ENCODE peak calls at places on chromosomes 5 and 9, in four cellular contexts. One of them, this sample, is unnamed.

GRCh38 chr5:94702729-94703128 is 84.3 kb downstream of the SLF1 start:
- DNase-seq in A549: no peak
- DNase-seq in HepG2: no peak
- DNase-seq in K562: no peak
- DNase-seq in this sample: no peak

GRCh38 chr9:108672475-108673065 is 183.2 kb downstream of the ACTL7B start:
- DNase-seq in A549: no peak
- DNase-seq in HepG2: no peak
- DNase-seq in K562: no peak
- DNase-seq in this sample: no peak

GRCh38 chr5:120152472-120152871 is 311.6 kb upstream of the PRR16 start:
- DNase-seq in A549: no peak
- DNase-seq in HepG2: no peak
- DNase-seq in K562: no peak
- DNase-seq in this sample: no peak

GRCh38 chr5:10384483-10384882 is 31.0 kb downstream of the MARCHF6 start:
- DNase-seq in A549: no peak
- DNase-seq in HepG2: no peak
- DNase-seq in K562: no peak
- DNase-seq in this sample: no peak

GRCh38 chr5:123119334-123119986 is 30.4 kb downstream of the PRDM6 start:
- DNase-seq in A549: peak
- DNase-seq in HepG2: peak
- DNase-seq in K562: peak
- DNase-seq in this sample: peak

GRCh38 chr9:123640792-123641222 is 284.8 kb downstream of the CRB2 start:
- DNase-seq in A549: no peak
- DNase-seq in HepG2: no peak
- DNase-seq in K562: no peak
- DNase-seq in this sample: no peak

GRCh38 chr5:53480474-53481353 is at the start of gene FST:
- DNase-seq in A549: peak
- DNase-seq in HepG2: no peak
- DNase-seq in K562: peak
- DNase-seq in this sample: peak

GRCh38 chr9:115913666-115914065 is 239.9 kb upstream of the PAPPA start:
- DNase-seq in A549: no peak
- DNase-seq in HepG2: no peak
- DNase-seq in K562: no peak
- DNase-seq in this sample: no peak

GRCh38 chr5:172594867-172595466 is 46.1 kb upstream of the NEURL1B start:
- DNase-seq in A549: no peak
- DNase-seq in HepG2: no peak
- DNase-seq in K562: no peak
- DNase-seq in this sample: no peak

GRCh38 chr9:79912641-79913040 is 340.9 kb downstream of the TLE4 start:
- DNase-seq in A549: no peak
- DNase-seq in HepG2: no peak
- DNase-seq in K562: no peak
- DNase-seq in this sample: no peak

GRCh38 chr5:56814963-56815656 is at the start of gene MAP3K1:
- DNase-seq in A549: peak
- DNase-seq in HepG2: peak
- DNase-seq in K562: peak
- DNase-seq in this sample: peak

GRCh38 chr5:150227606-150228273 is 37.9 kb downstream of the SLC6A7 start:
- DNase-seq in A549: no peak
- DNase-seq in HepG2: no peak
- DNase-seq in K562: no peak
- DNase-seq in this sample: no peak

GRCh38 chr5:65198777-65199120 is 283.0 kb downstream of the ADAMTS6 start:
- DNase-seq in A549: peak
- DNase-seq in HepG2: peak
- DNase-seq in K562: no peak
- DNase-seq in this sample: no peak

GRCh38 chr5:50752800-50753199 is 86.4 kb downstream of the PARP8 start:
- DNase-seq in A549: no peak
- DNase-seq in HepG2: no peak
- DNase-seq in K562: no peak
- DNase-seq in this sample: no peak

GRCh38 chr5:76527685-76528161 is 95.5 kb downstream of the F2RL2 start:
- DNase-seq in A549: no peak
- DNase-seq in HepG2: peak
- DNase-seq in K562: no peak
- DNase-seq in this sample: no peak

GRCh38 chr5:179143446-179143845 is 83.3 kb downstream of the ZNF354C start:
- DNase-seq in A549: no peak
- DNase-seq in HepG2: peak
- DNase-seq in K562: peak
- DNase-seq in this sample: peak

GRCh38 chr5:132184588-132184987 is 43.1 kb downstream of the P4HA2 start:
- DNase-seq in A549: no peak
- DNase-seq in HepG2: peak
- DNase-seq in K562: peak
- DNase-seq in this sample: peak

GRCh38 chr5:159616967-159617366 is 286.7 kb upstream of the IL12B start:
- DNase-seq in A549: no peak
- DNase-seq in HepG2: no peak
- DNase-seq in K562: no peak
- DNase-seq in this sample: no peak

GRCh38 chr9:97579914-97580313 is 53.3 kb downstream of the TSTD2 start:
- DNase-seq in A549: no peak
- DNase-seq in HepG2: no peak
- DNase-seq in K562: no peak
- DNase-seq in this sample: no peak

GRCh38 chr9:8733096-8733954 is 933.7 kb upstream of the DMAC1 start:
- DNase-seq in A549: no peak
- DNase-seq in HepG2: no peak
- DNase-seq in K562: no peak
- DNase-seq in this sample: peak

GRCh38 chr5:80070338-80071056 is 35.3 kb downstream of the THBS4 start:
- DNase-seq in A549: no peak
- DNase-seq in HepG2: no peak
- DNase-seq in K562: no peak
- DNase-seq in this sample: no peak

GRCh38 chr9:94654165-94654894 is 15.0 kb upstream of the FBP1 start:
- DNase-seq in A549: no peak
- DNase-seq in HepG2: no peak
- DNase-seq in K562: no peak
- DNase-seq in this sample: no peak

GRCh38 chr5:130400091-130400490 is 495.8 kb downstream of the CHSY3 start:
- DNase-seq in A549: peak
- DNase-seq in HepG2: peak
- DNase-seq in K562: no peak
- DNase-seq in this sample: no peak

GRCh38 chr5:125372694-125373621 is 626.5 kb upstream of the ZNF608 start:
- DNase-seq in A549: no peak
- DNase-seq in HepG2: no peak
- DNase-seq in K562: no peak
- DNase-seq in this sample: no peak

GRCh38 chr9:129868571-129869486 is 33.6 kb downstream of the USP20 start:
- DNase-seq in A549: no peak
- DNase-seq in HepG2: no peak
- DNase-seq in K562: no peak
- DNase-seq in this sample: no peak

GRCh38 chr5:56050566-56051292 is 56.0 kb upstream of the IL6ST start:
- DNase-seq in A549: no peak
- DNase-seq in HepG2: no peak
- DNase-seq in K562: no peak
- DNase-seq in this sample: no peak

GRCh38 chr9:133188006-133188842 is 20.8 kb downstream of the OBP2B start:
- DNase-seq in A549: peak
- DNase-seq in HepG2: peak
- DNase-seq in K562: peak
- DNase-seq in this sample: peak

GRCh38 chr5:112811023-112811422 is 50.1 kb upstream of the SRP19 start:
- DNase-seq in A549: no peak
- DNase-seq in HepG2: no peak
- DNase-seq in K562: no peak
- DNase-seq in this sample: no peak

GRCh38 chr5:36690041-36690941 is 83.9 kb downstream of the SLC1A3 start:
- DNase-seq in A549: peak
- DNase-seq in HepG2: peak
- DNase-seq in K562: peak
- DNase-seq in this sample: peak

GRCh38 chr5:35990941-35991592 is at the start of gene UGT3A1:
- DNase-seq in A549: no peak
- DNase-seq in HepG2: no peak
- DNase-seq in K562: no peak
- DNase-seq in this sample: peak

GRCh38 chr5:180291234-180291940 is 496 bp downstream of the MAPK9 start:
- DNase-seq in A549: peak
- DNase-seq in HepG2: no peak
- DNase-seq in K562: peak
- DNase-seq in this sample: peak

GRCh38 chr9:137851516-137852217 is 25.9 kb upstream of the CACNA1B start:
- DNase-seq in A549: no peak
- DNase-seq in HepG2: no peak
- DNase-seq in K562: no peak
- DNase-seq in this sample: no peak

GRCh38 chr9:100730126-100730525 is 152.2 kb downstream of the CAVIN4 start:
- DNase-seq in A549: no peak
- DNase-seq in HepG2: no peak
- DNase-seq in K562: no peak
- DNase-seq in this sample: no peak

GRCh38 chr5:80246995-80247729 is 8.7 kb downstream of the SERINC5 start:
- DNase-seq in A549: peak
- DNase-seq in HepG2: peak
- DNase-seq in K562: peak
- DNase-seq in this sample: no peak

GRCh38 chr5:40599676-40600075 is 80.0 kb upstream of the PTGER4 start:
- DNase-seq in A549: no peak
- DNase-seq in HepG2: no peak
- DNase-seq in K562: no peak
- DNase-seq in this sample: no peak

GRCh38 chr5:78631931-78632330 is 16.6 kb downstream of the LHFPL2 start:
- DNase-seq in A549: no peak
- DNase-seq in HepG2: no peak
- DNase-seq in K562: no peak
- DNase-seq in this sample: no peak

GRCh38 chr9:121836382-121836885 is 185.0 kb downstream of the DAB2IP start:
- DNase-seq in A549: no peak
- DNase-seq in HepG2: no peak
- DNase-seq in K562: no peak
- DNase-seq in this sample: no peak

GRCh38 chr9:121838757-121839669 is 187.6 kb downstream of the DAB2IP start:
- DNase-seq in A549: no peak
- DNase-seq in HepG2: no peak
- DNase-seq in K562: no peak
- DNase-seq in this sample: no peak

GRCh38 chr9:121839726-121840500 is 188.5 kb downstream of the DAB2IP start:
- DNase-seq in A549: no peak
- DNase-seq in HepG2: no peak
- DNase-seq in K562: no peak
- DNase-seq in this sample: no peak

GRCh38 chr9:121835581-121836381 is 184.3 kb downstream of the DAB2IP start:
- DNase-seq in A549: no peak
- DNase-seq in HepG2: no peak
- DNase-seq in K562: no peak
- DNase-seq in this sample: no peak

GRCh38 chr9:121837113-121838010 is 185.9 kb downstream of the DAB2IP start:
- DNase-seq in A549: no peak
- DNase-seq in HepG2: no peak
- DNase-seq in K562: no peak
- DNase-seq in this sample: no peak
- TF ChIP-seq HMGXB4 in A549: no peak
- TF ChIP-seq HMGXB4 in HepG2: no peak
- TF ChIP-seq HMGXB4 in K562: no peak
- TF ChIP-seq HMGXB4 in this sample: no peak

DNA sequence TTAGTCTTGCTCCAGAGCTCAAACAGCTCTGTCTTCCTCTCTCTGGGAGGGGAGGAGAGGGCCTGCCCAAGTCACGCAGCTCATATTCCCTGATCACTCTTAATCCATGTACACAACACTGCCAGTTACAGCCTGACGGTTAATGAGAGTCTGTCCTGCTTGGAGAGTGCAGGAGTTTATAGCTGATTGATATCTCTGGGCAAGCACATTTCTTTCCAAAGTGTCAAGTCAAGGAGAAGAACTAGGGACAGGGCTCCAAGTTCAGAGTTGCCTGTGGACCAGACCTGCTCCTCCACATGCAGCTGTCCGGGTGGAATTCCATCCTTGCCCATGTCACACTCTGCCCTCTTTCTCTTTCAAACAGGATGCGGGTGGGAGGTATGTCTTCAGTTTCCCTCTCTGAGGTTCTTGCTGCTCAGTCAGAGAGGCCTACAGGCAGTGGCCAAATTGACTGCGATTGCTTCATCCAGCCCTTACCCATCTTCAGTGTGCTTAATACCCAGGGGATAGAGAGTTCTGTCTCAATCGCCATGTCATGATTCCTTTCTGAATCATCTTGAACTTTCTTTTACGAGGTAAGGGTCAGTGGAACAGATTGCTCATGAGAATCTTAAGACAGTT is 54.5 kb downstream of the GALNT12 start:
- DNase-seq in A549: no peak
- DNase-seq in HepG2: no peak
- DNase-seq in K562: no peak
- DNase-seq in this sample: no peak
- TF ChIP-seq HMGXB4 in A549: no peak
- TF ChIP-seq HMGXB4 in HepG2: no peak
- TF ChIP-seq HMGXB4 in K562: no peak
- TF ChIP-seq HMGXB4 in this sample: no peak

DNA sequence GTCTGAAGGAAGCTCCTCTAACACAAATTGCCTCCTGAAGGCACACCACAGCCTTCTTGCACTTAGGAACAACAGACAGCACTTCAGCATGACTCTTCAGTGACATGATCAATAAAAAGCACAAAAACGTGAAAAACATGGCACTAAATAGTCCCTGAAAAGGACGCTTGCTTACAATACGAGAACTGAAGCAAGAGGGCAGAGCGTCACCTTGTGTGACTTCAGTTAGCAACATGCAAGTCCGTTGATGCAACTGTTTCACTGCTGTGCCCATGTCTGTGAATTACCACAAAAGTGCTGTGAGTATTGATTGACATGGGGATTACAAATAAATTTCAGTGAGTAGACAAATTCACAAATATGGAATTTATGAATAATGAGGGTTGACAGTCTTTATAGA is 219.9 kb upstream of the GAS1 start:
- DNase-seq in A549: no peak
- DNase-seq in HepG2: no peak
- DNase-seq in K562: no peak
- DNase-seq in this sample: no peak
- TF ChIP-seq HMGXB4 in A549: no peak
- TF ChIP-seq HMGXB4 in HepG2: no peak
- TF ChIP-seq HMGXB4 in K562: no peak
- TF ChIP-seq HMGXB4 in this sample: no peak

DNA sequence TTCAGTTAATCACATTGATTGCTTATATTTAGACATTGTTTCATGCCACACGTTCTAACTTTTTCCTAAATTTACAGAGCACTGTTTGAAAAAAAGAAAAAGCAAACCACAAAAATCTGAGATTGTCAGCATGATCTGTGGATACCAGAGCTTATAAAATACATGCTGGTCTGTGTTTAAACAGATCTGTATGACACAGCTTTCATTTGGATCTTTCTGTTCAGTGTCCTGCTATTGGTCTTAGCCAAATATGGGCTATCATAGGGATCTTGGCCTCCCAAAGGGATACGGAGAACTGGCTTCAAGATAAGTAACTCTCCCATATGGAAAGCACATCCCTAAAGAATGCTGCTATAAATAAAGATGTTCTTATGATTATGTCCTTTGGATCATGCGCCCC is 20.2 kb downstream of the ALDH1A1 start:
- DNase-seq in A549: no peak
- DNase-seq in HepG2: no peak
- DNase-seq in K562: no peak
- DNase-seq in this sample: no peak
- TF ChIP-seq HMGXB4 in A549: no peak
- TF ChIP-seq HMGXB4 in HepG2: no peak
- TF ChIP-seq HMGXB4 in K562: no peak
- TF ChIP-seq HMGXB4 in this sample: no peak